ENCODE peak calls at places on chromosomes 13 and 19, in nine cellular contexts. I is AML-193; O is activated CD4-positive, alpha-beta T cell treated with anti-CD3 and anti-CD28 coated beads, Interleukin-2, amount 10 ng/mL, durations not matched to agents 7 days and 5 days; M is NB4; X is keratinocyte; E is GM23338; Z is NCI-H2081; C is activated naive CD4-positive, alpha-beta T cell treated with anti-CD3 and anti-CD28 coated beads, Interleukin-2, amount 10 ng/mL, durations not matched to agents 7 days and 5 days; K is thoracic aorta. B is an unnamed sample.

GRCh38 chr13:101289764-101290163 is 126.5 kb downstream of the NALCN start:
- DNase-seq in I (no peak), O (no peak), M (no peak), X (no peak), E (peak; percentile 89), Z (peak; percentile 84), C (peak; percentile 26), K (no peak), B (no peak)

GRCh38 chr13:58876473-58876872 is 1244.9 kb downstream of the PCDH17 start:
- DNase-seq in I (no peak), O (no peak), M (no peak), X (no peak), E (no peak), Z (peak; percentile 30), C (no peak), K (no peak), B (no peak)

GRCh38 chr19:4556574-4557185 is 2.8 kb downstream of the SEMA6B start:
- DNase-seq in I (no peak), O (peak; percentile 14), M (peak; percentile 64), X (no peak), E (peak; percentile 80), Z (no peak), C (peak; percentile 32), K (no peak), B (no peak)

GRCh38 chr19:42529248-42529764 is 1.0 kb upstream of the CEACAM1 start:
- DNase-seq in I (peak; percentile 23), O (peak; percentile 76), M (peak; percentile 27), X (peak; percentile 45), E (peak; percentile 69), Z (peak; percentile 2), C (peak; percentile 77), K (no peak), B (peak; percentile 49)

GRCh38 chr13:57918913-57919312 is 287.4 kb downstream of the PCDH17 start:
- DNase-seq in I (no peak), O (no peak), M (no peak), X (no peak), E (peak; percentile 8), Z (no peak), C (no peak), K (no peak), B (no peak)

GRCh38 chr19:1847348-1847683 is 967 bp downstream of the REXO1 start:
- DNase-seq in I (no peak), O (no peak), M (no peak), X (no peak), E (no peak), Z (no peak), C (no peak), K (no peak), B (no peak)

GRCh38 chr19:33143897-33144405 is 12.0 kb downstream of the WDR88 start:
- DNase-seq in I (peak; percentile 39), O (peak; percentile 69), M (peak; percentile 70), X (peak; percentile 7), E (peak; percentile 83), Z (peak; percentile 28), C (peak; percentile 69), K (no peak), B (peak; percentile 94)

GRCh38 chr19:45670670-45671453 is 2.8 kb downstream of the GIPR start:
- DNase-seq in I (no peak), O (peak; percentile 63), M (peak; percentile 27), X (peak; percentile 88), E (peak; percentile 99), Z (peak; percentile 22), C (peak; percentile 73), K (no peak), B (peak; percentile 88)

GRCh38 chr19:4678881-4679379 is 8.8 kb upstream of the MYDGF start:
- DNase-seq in I (no peak), O (no peak), M (peak; percentile 36), X (no peak), E (peak; percentile 98), Z (no peak), C (peak; percentile 32), K (no peak), B (no peak)